ENCODE peak calls at places on chromosomes 4 and X, in four cellular contexts. One of them, this sample, is unnamed.

GRCh38 chrX:1591863-1592127 is 391 bp downstream of the AKAP17A start:
- DNase-seq in choroid plexus epithelial cell: peak; percentile 13
- DNase-seq in cardiac muscle cell: no peak
- DNase-seq in astrocyte of the spinal cord: no peak
- DNase-seq in this sample: no peak

GRCh38 chr4:7813674-7814073 is 126.0 kb downstream of the AFAP1 start:
- DNase-seq in astrocyte of the spinal cord: peak; percentile 81
- DNase-seq in choroid plexus epithelial cell: peak; percentile 94
- DNase-seq in cardiac muscle cell: peak; percentile 64
- DNase-seq in this sample: no peak

GRCh38 chr4:16508968-16509367 is 282.7 kb upstream of the TAPT1 start:
- DNase-seq in choroid plexus epithelial cell: peak; percentile 14
- DNase-seq in astrocyte of the spinal cord: no peak
- DNase-seq in cardiac muscle cell: no peak
- DNase-seq in this sample: no peak

GRCh38 chrX:72105436-72105835 is 26.3 kb downstream of the RTL5 start:
- DNase-seq in cardiac muscle cell: no peak
- DNase-seq in astrocyte of the spinal cord: no peak
- DNase-seq in choroid plexus epithelial cell: no peak
- DNase-seq in this sample: no peak

GRCh38 chr4:24853142-24853541 is 57.8 kb downstream of the SOD3 start:
- DNase-seq in cardiac muscle cell: peak; percentile 22
- DNase-seq in choroid plexus epithelial cell: peak; percentile 4
- DNase-seq in astrocyte of the spinal cord: peak; percentile 64
- DNase-seq in this sample: no peak

GRCh38 chrX:129462707-129463106 is 60.6 kb downstream of the SMARCA1 start:
- DNase-seq in astrocyte of the spinal cord: no peak
- DNase-seq in choroid plexus epithelial cell: no peak
- DNase-seq in cardiac muscle cell: no peak
- DNase-seq in this sample: no peak

GRCh38 chr4:170875868-170876267 is 786.1 kb upstream of the AADAT start:
- DNase-seq in astrocyte of the spinal cord: no peak
- DNase-seq in cardiac muscle cell: no peak
- DNase-seq in choroid plexus epithelial cell: peak; percentile 13
- DNase-seq in this sample: no peak

GRCh38 chrX:44384688-44385338 is 41.3 kb upstream of the EFHC2 start:
- DNase-seq in choroid plexus epithelial cell: no peak
- DNase-seq in astrocyte of the spinal cord: no peak
- DNase-seq in cardiac muscle cell: no peak
- DNase-seq in this sample: no peak

GRCh38 chr4:69600013-69600412 is 39.4 kb downstream of the UGT2A2 start:
- DNase-seq in cardiac muscle cell: no peak
- DNase-seq in choroid plexus epithelial cell: no peak
- DNase-seq in astrocyte of the spinal cord: no peak
- DNase-seq in this sample: no peak

GRCh38 chrX:119389854-119390501 is 9.2 kb upstream of the SLC25A43 start:
- DNase-seq in astrocyte of the spinal cord: no peak
- DNase-seq in cardiac muscle cell: no peak
- DNase-seq in choroid plexus epithelial cell: peak; percentile 39
- DNase-seq in this sample: no peak

GRCh38 chrX:109624641-109625311 is at the start of gene KCNE5:
- DNase-seq in cardiac muscle cell: peak; percentile 27
- DNase-seq in astrocyte of the spinal cord: no peak
- DNase-seq in choroid plexus epithelial cell: no peak
- DNase-seq in this sample: no peak

GRCh38 chrX:74536142-74537010 is 78.0 kb downstream of the RLIM start:
- DNase-seq in choroid plexus epithelial cell: peak; percentile 86
- DNase-seq in astrocyte of the spinal cord: peak; percentile 89
- DNase-seq in cardiac muscle cell: peak; percentile 92
- DNase-seq in this sample: no peak

GRCh38 chr4:177938226-177938625 is 496.0 kb upstream of the AGA start:
- DNase-seq in astrocyte of the spinal cord: no peak
- DNase-seq in choroid plexus epithelial cell: no peak
- DNase-seq in cardiac muscle cell: no peak
- DNase-seq in this sample: peak; percentile 32

GRCh38 chrX:302975-303374 is 15.6 kb downstream of the GTPBP6 start:
- DNase-seq in astrocyte of the spinal cord: no peak
- DNase-seq in choroid plexus epithelial cell: no peak
- DNase-seq in cardiac muscle cell: no peak
- DNase-seq in this sample: no peak

GRCh38 chr4:87032884-87033533 is 98.2 kb downstream of the AFF1 start:
- DNase-seq in astrocyte of the spinal cord: peak; percentile 83
- DNase-seq in choroid plexus epithelial cell: peak; percentile 91
- DNase-seq in cardiac muscle cell: peak; percentile 94
- DNase-seq in this sample: peak; percentile 47

GRCh38 chr4:1368421-1369090 is 21.5 kb downstream of the UVSSA start:
- DNase-seq in choroid plexus epithelial cell: no peak
- DNase-seq in cardiac muscle cell: no peak
- DNase-seq in astrocyte of the spinal cord: no peak
- DNase-seq in this sample: no peak

GRCh38 chrX:15497865-15498264 is 2.7 kb upstream of the BMX start:
- DNase-seq in cardiac muscle cell: peak; percentile 69
- DNase-seq in choroid plexus epithelial cell: peak; percentile 61
- DNase-seq in astrocyte of the spinal cord: peak; percentile 24
- DNase-seq in this sample: no peak

GRCh38 chrX:128884430-128884829 is 638.9 kb downstream of the SMARCA1 start:
- DNase-seq in choroid plexus epithelial cell: no peak
- DNase-seq in cardiac muscle cell: no peak
- DNase-seq in astrocyte of the spinal cord: no peak
- DNase-seq in this sample: no peak

GRCh38 chrX:9231491-9231890 is 197.6 kb upstream of the FAM9B start:
- DNase-seq in astrocyte of the spinal cord: peak; percentile 23
- DNase-seq in choroid plexus epithelial cell: peak; percentile 34
- DNase-seq in cardiac muscle cell: no peak
- DNase-seq in this sample: no peak

GRCh38 chrX:128464091-128464490 is 411.9 kb upstream of the ACTRT1 start:
- DNase-seq in astrocyte of the spinal cord: peak; percentile 48
- DNase-seq in cardiac muscle cell: no peak
- DNase-seq in choroid plexus epithelial cell: no peak
- DNase-seq in this sample: no peak

GRCh38 chr4:15255537-15255936 is 172.3 kb upstream of the C1QTNF7 start:
- DNase-seq in astrocyte of the spinal cord: no peak
- DNase-seq in choroid plexus epithelial cell: no peak
- DNase-seq in cardiac muscle cell: no peak
- DNase-seq in this sample: no peak

GRCh38 chr4:87270144-87270543 is 49.7 kb upstream of the KLHL8 start:
- DNase-seq in choroid plexus epithelial cell: peak; percentile 81
- DNase-seq in cardiac muscle cell: peak; percentile 75
- DNase-seq in astrocyte of the spinal cord: peak; percentile 51
- DNase-seq in this sample: peak; percentile 46

GRCh38 chr4:153126137-153126536 is 78.1 kb upstream of the TRIM2 start:
- DNase-seq in choroid plexus epithelial cell: no peak
- DNase-seq in cardiac muscle cell: no peak
- DNase-seq in astrocyte of the spinal cord: no peak
- DNase-seq in this sample: no peak

GRCh38 chrX:38903093-38903492 is 101.8 kb downstream of the MID1IP1 start:
- DNase-seq in astrocyte of the spinal cord: no peak
- DNase-seq in choroid plexus epithelial cell: no peak
- DNase-seq in cardiac muscle cell: no peak
- DNase-seq in this sample: no peak

GRCh38 chr4:148442830-148443549 is 776 bp upstream of the NR3C2 start:
- DNase-seq in choroid plexus epithelial cell: peak; percentile 23
- DNase-seq in cardiac muscle cell: no peak
- DNase-seq in astrocyte of the spinal cord: no peak
- DNase-seq in this sample: no peak

GRCh38 chrX:46978341-46979291 is 66.4 kb downstream of the JADE3 start:
- DNase-seq in choroid plexus epithelial cell: peak; percentile 80
- DNase-seq in astrocyte of the spinal cord: peak; percentile 73
- DNase-seq in cardiac muscle cell: peak; percentile 79
- DNase-seq in this sample: peak; percentile 41
- H3K4me3 ChIP-seq in choroid plexus epithelial cell: no peak overlapping the region
- H3K4me3 ChIP-seq in astrocyte of the spinal cord: no peak overlapping the region
- H3K4me3 ChIP-seq in cardiac muscle cell: no peak overlapping the region
- H3K4me3 ChIP-seq in this sample: no peak overlapping the region

GRCh38 chr4:123327346-123327745 is 69.2 kb upstream of the SPRY1 start:
- DNase-seq in astrocyte of the spinal cord: no peak
- DNase-seq in cardiac muscle cell: no peak
- DNase-seq in choroid plexus epithelial cell: no peak
- DNase-seq in this sample: no peak

GRCh38 chr4:123325241-123325681 is 71.3 kb upstream of the SPRY1 start:
- DNase-seq in cardiac muscle cell: no peak
- DNase-seq in choroid plexus epithelial cell: no peak
- DNase-seq in astrocyte of the spinal cord: peak; percentile 61
- DNase-seq in this sample: no peak

GRCh38 chr4:123323998-123324397 is 72.6 kb upstream of the SPRY1 start:
- DNase-seq in cardiac muscle cell: no peak
- DNase-seq in astrocyte of the spinal cord: no peak
- DNase-seq in choroid plexus epithelial cell: no peak
- DNase-seq in this sample: no peak

GRCh38 chr4:123327846-123328447 is 68.6 kb upstream of the SPRY1 start:
- DNase-seq in cardiac muscle cell: no peak
- DNase-seq in astrocyte of the spinal cord: peak; percentile 29
- DNase-seq in choroid plexus epithelial cell: no peak
- DNase-seq in this sample: no peak
- H3K4me3 ChIP-seq in cardiac muscle cell: no peak overlapping the region
- H3K4me3 ChIP-seq in astrocyte of the spinal cord: no peak overlapping the region
- H3K4me3 ChIP-seq in choroid plexus epithelial cell: no peak overlapping the region
- H3K4me3 ChIP-seq in this sample: no peak overlapping the region

GRCh38 chr4:75698162-75698962 is 25.2 kb upstream of the G3BP2 start:
- DNase-seq in choroid plexus epithelial cell: no peak
- DNase-seq in cardiac muscle cell: no peak
- DNase-seq in astrocyte of the spinal cord: no peak
- DNase-seq in this sample: no peak

GRCh38 chr4:75699299-75699698 is 25.1 kb upstream of the USO1 start:
- DNase-seq in astrocyte of the spinal cord: no peak
- DNase-seq in cardiac muscle cell: no peak
- DNase-seq in choroid plexus epithelial cell: no peak
- DNase-seq in this sample: no peak

GRCh38 chr4:75696551-75696950 is 23.3 kb upstream of the G3BP2 start:
- DNase-seq in choroid plexus epithelial cell: no peak
- DNase-seq in cardiac muscle cell: no peak
- DNase-seq in astrocyte of the spinal cord: no peak
- DNase-seq in this sample: no peak

GRCh38 chr4:75696036-75696435 is 22.8 kb upstream of the G3BP2 start:
- DNase-seq in choroid plexus epithelial cell: no peak
- DNase-seq in astrocyte of the spinal cord: no peak
- DNase-seq in cardiac muscle cell: no peak
- DNase-seq in this sample: no peak

DNA sequence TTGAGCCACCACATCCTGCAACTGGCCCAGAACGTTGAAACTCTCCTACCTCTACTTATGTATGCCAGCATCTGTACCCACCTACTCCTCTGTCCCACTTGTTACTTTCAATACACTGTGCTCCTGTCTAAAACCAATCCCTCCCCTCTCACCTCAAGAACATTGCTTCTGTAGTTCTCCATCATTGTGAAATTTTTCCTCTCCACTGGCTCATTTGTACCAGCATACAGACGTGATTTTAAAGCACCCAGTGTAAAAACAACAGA is 25.5 kb upstream of the USO1 start:
- DNase-seq in astrocyte of the spinal cord: no peak
- DNase-seq in choroid plexus epithelial cell: no peak
- DNase-seq in cardiac muscle cell: no peak
- DNase-seq in this sample: no peak
- H3K4me3 ChIP-seq in astrocyte of the spinal cord: no peak overlapping the region
- H3K4me3 ChIP-seq in choroid plexus epithelial cell: no peak overlapping the region
- H3K4me3 ChIP-seq in cardiac muscle cell: no peak overlapping the region
- H3K4me3 ChIP-seq in this sample: no peak overlapping the region

GRCh38 chr4:83112239-83112638 is 2.3 kb downstream of the PLAC8 start:
- DNase-seq in choroid plexus epithelial cell: no peak
- DNase-seq in cardiac muscle cell: no peak
- DNase-seq in astrocyte of the spinal cord: no peak
- DNase-seq in this sample: no peak
- H3K4me3 ChIP-seq in choroid plexus epithelial cell: no peak overlapping the region
- H3K4me3 ChIP-seq in cardiac muscle cell: no peak overlapping the region
- H3K4me3 ChIP-seq in astrocyte of the spinal cord: no peak overlapping the region
- H3K4me3 ChIP-seq in this sample: no peak overlapping the region

GRCh38 chr4:158523990-158524545 is 2.4 kb downstream of the RXFP1 start:
- DNase-seq in cardiac muscle cell: no peak
- DNase-seq in choroid plexus epithelial cell: no peak
- DNase-seq in astrocyte of the spinal cord: no peak
- DNase-seq in this sample: peak; percentile 7
- H3K4me3 ChIP-seq in cardiac muscle cell: no peak overlapping the region
- H3K4me3 ChIP-seq in choroid plexus epithelial cell: no peak overlapping the region
- H3K4me3 ChIP-seq in astrocyte of the spinal cord: no peak overlapping the region
- H3K4me3 ChIP-seq in this sample: no peak overlapping the region

GRCh38 chr4:185813133-185813532 is 1.1 kb upstream of the SORBS2 start:
- DNase-seq in cardiac muscle cell: no peak
- DNase-seq in choroid plexus epithelial cell: no peak
- DNase-seq in astrocyte of the spinal cord: no peak
- DNase-seq in this sample: no peak

GRCh38 chr4:185810746-185811508 is 1.1 kb downstream of the SORBS2 start:
- DNase-seq in cardiac muscle cell: no peak
- DNase-seq in choroid plexus epithelial cell: no peak
- DNase-seq in astrocyte of the spinal cord: no peak
- DNase-seq in this sample: no peak

GRCh38 chr4:185809517-185810071 is 2.4 kb downstream of the SORBS2 start:
- DNase-seq in cardiac muscle cell: no peak
- DNase-seq in astrocyte of the spinal cord: no peak
- DNase-seq in choroid plexus epithelial cell: no peak
- DNase-seq in this sample: no peak

GRCh38 chr4:185817403-185817818 is 5.4 kb upstream of the SORBS2 start:
- DNase-seq in astrocyte of the spinal cord: no peak
- DNase-seq in choroid plexus epithelial cell: no peak
- DNase-seq in cardiac muscle cell: no peak
- DNase-seq in this sample: peak; percentile 65

DNA sequence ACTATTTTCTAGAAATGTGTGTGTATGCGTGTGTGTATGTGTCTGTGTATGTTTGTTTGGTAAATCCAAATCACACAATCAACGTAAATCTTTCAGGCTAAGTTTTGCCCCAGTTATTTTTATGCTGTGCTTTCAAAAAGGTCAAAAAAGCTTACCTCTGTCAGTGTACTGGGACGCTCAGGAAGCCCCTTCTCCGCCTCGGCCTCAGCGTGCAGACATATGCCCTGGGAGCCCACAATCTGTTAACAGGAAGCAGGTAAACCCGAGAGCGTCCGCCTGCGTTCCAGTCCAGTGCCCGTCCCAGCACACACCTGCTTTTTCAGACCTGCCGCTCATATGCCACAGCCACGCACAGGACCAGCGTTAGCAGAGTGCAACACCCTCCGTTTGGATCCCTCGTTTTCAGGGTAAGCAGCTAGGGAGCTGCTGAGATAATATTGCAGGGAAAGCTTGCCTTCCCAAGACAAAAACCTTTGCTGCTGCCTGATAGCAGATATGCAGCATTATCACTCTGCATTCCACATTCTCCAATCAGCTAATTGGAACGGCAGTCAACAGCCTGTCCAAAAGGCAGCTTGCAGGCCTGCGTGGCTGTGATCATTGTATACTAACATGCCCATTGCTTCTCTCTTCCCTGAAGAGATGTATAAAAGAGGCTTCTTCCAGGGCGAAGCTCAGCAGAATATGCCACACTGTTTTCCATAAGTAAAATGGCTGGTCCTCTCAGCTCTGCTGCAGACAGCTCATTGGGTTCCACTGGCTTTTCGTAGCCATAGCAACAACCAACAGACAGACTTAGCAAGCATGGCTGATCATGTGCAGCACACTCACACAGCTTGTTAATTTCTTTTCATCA is at the start of gene SORBS2:
- DNase-seq in astrocyte of the spinal cord: peak; percentile 72
- DNase-seq in cardiac muscle cell: peak; percentile 74
- DNase-seq in choroid plexus epithelial cell: peak; percentile 65
- DNase-seq in this sample: peak; percentile 53
- H3K4me3 ChIP-seq in astrocyte of the spinal cord: peak within 1 kb of the TSS; percentile 34
- H3K4me3 ChIP-seq in cardiac muscle cell: peak within 1 kb of the TSS; percentile 55
- H3K4me3 ChIP-seq in choroid plexus epithelial cell: peak within 1 kb of the TSS; percentile 33
- H3K4me3 ChIP-seq in this sample: peak within 1 kb of the TSS; percentile 55

This sample was measured in LNCaP clone FGC.